ENCODE peak calls at places on chromosomes 1 and 21, in five cellular contexts. G is RWPE1; N is adrenal gland; J is GM12865; K is activated T-cell treated with anti-CD3 and anti-CD28 coated beads, Interleukin-2, amount 50 U/mL, for 72 hours. E is an unnamed sample.

GRCh38 chr1:81467433-81467832 is 333.3 kb upstream of the ADGRL2 start:
- DNase-seq in J (no peak), K (no peak), N (no peak), G (no peak), E (no peak)

GRCh38 chr1:204453141-204453772 is 41.3 kb downstream of the PIK3C2B start:
- DNase-seq in N (no peak), K (peak), J (peak), G (no peak), E (no peak)

GRCh38 chr1:170676628-170677027 is 12.7 kb downstream of the PRRX1 start:
- DNase-seq in G (no peak), N (no peak), K (no peak), J (no peak), E (no peak)

GRCh38 chr1:14970115-14970798 is 183.3 kb upstream of the TMEM51 start:
- DNase-seq in J (peak), K (peak), N (peak), G (peak), E (peak)

GRCh38 chr1:62386351-62387121 is 50.3 kb upstream of the USP1 start:
- DNase-seq in K (no peak), G (no peak), J (no peak), N (no peak), E (no peak)

GRCh38 chr1:95982706-95983105 is 738.9 kb upstream of the PTBP2 start:
- DNase-seq in G (no peak), K (no peak), J (no peak), N (no peak), E (no peak)

GRCh38 chr21:42232176-42232825 is 13.4 kb downstream of the ABCG1 start:
- DNase-seq in J (peak), K (no peak), N (no peak), G (no peak), E (no peak)

GRCh38 chr1:24968941-24969585 is 39.0 kb upstream of the RUNX3 start:
- DNase-seq in G (peak), N (no peak), K (no peak), J (no peak), E (no peak)

GRCh38 chr21:41730399-41730798 is 36.5 kb downstream of the RIPK4 start:
- DNase-seq in K (no peak), J (no peak), G (no peak), N (no peak), E (no peak)

GRCh38 chr21:43374228-43374885 is 52.6 kb downstream of the SIK1 start:
- DNase-seq in J (no peak), G (no peak), K (no peak), N (no peak), E (no peak)

GRCh38 chr1:62066713-62067112 is 127.9 kb upstream of the L1TD1 start:
- DNase-seq in J (no peak), K (no peak), N (no peak), G (peak), E (no peak)

GRCh38 chr1:76053021-76053420 is 21.5 kb upstream of the ST6GALNAC3 start:
- DNase-seq in K (peak), G (no peak), J (no peak), N (no peak), E (peak)

GRCh38 chr1:165516469-165516868 is 27.3 kb upstream of the LRRC52 start:
- DNase-seq in G (no peak), K (no peak), J (peak), N (no peak), E (no peak)

GRCh38 chr1:6245086-6245868 is 1.3 kb downstream of the HES3 start:
- DNase-seq in J (peak), G (peak), N (peak), K (peak), E (no peak)

GRCh38 chr1:81551942-81552341 is 248.8 kb upstream of the ADGRL2 start:
- DNase-seq in K (no peak), G (no peak), N (no peak), J (peak), E (no peak)

GRCh38 chr1:28835237-28835650 is 23.3 kb downstream of the OPRD1 start:
- DNase-seq in N (no peak), G (no peak), J (no peak), K (no peak), E (no peak)

GRCh38 chr1:197920345-197921117 is 3.4 kb downstream of the LHX9 start:
- DNase-seq in N (no peak), G (no peak), K (no peak), J (no peak), E (no peak)

GRCh38 chr1:229159668-229160544 is 111.0 kb upstream of the RAB4A start:
- DNase-seq in N (no peak), J (no peak), G (no peak), K (no peak), E (no peak)

GRCh38 chr1:215526147-215526845 is 40.8 kb upstream of the KCTD3 start:
- DNase-seq in J (peak), K (no peak), N (no peak), G (peak), E (peak)